ENCODE peak calls at places on chromosomes 5 and 9, in eight cellular contexts. Q, O, V, L, S, K, N and T are unnamed samples.

GRCh38 chr9:98745470-98745869 is 36.7 kb upstream of the GABBR2 start:
- DNase-seq in Q (no peak), V (no peak), S (no peak), L (no peak), O (peak; percentile 37), N (no peak), K (no peak), T (no peak)

GRCh38 chr5:57493034-57493433 is 10.4 kb upstream of the ACTBL2 start:
- DNase-seq in Q (peak; percentile 48), K (no peak), V (no peak), N (no peak), O (no peak), L (no peak), S (peak; percentile 47), T (no peak)

GRCh38 chr5:55533806-55534435 is 843 bp downstream of the PLPP1 start:
- DNase-seq in S (peak; percentile 58), V (no peak), Q (peak; percentile 21), O (no peak), L (peak; percentile 57), N (no peak), K (no peak), T (peak; percentile 21)

GRCh38 chr5:51214736-51215135 is 168.5 kb upstream of the ISL1 start:
- DNase-seq in K (no peak), O (no peak), Q (no peak), S (no peak), V (no peak), L (no peak), N (no peak), T (no peak)

GRCh38 chr5:95631991-95632675 is 12.2 kb downstream of the GPR150 start:
- DNase-seq in S (peak; percentile 28), O (peak; percentile 69), N (no peak), K (no peak), Q (peak; percentile 60), V (no peak), L (no peak), T (no peak)

GRCh38 chr5:76358-77169 is 15.4 kb upstream of the PLEKHG4B start:
- DNase-seq in S (no peak), V (no peak), Q (no peak), O (no peak), K (no peak), L (no peak), N (no peak), T (no peak)

GRCh38 chr9:126618590-126619335 is 5.0 kb downstream of the LMX1B start:
- DNase-seq in Q (no peak), S (no peak), K (peak; percentile 40), O (no peak), N (no peak), V (no peak), L (no peak), T (no peak)

GRCh38 chr9:34993502-34994428 is 4.2 kb downstream of the DNAJB5 start:
- DNase-seq in N (peak; percentile 77), L (peak; percentile 35), K (peak; percentile 95), Q (no peak), O (peak; percentile 35), V (peak; percentile 36), S (peak; percentile 70), T (peak; percentile 69)

GRCh38 chr5:138972230-138972629 is 97.1 kb upstream of the LRRTM2 start:
- DNase-seq in L (no peak), N (no peak), V (no peak), O (no peak), S (no peak), Q (no peak), K (no peak), T (no peak)

GRCh38 chr5:141604318-141604717 is 14.5 kb downstream of the DIAPH1 start:
- DNase-seq in V (peak; percentile 73), K (peak; percentile 74), N (no peak), L (peak; percentile 53), S (peak; percentile 87), O (no peak), Q (peak; percentile 90), T (peak; percentile 83)

GRCh38 chr9:21031818-21032203 is 371 bp upstream of the HACD4 start:
- DNase-seq in K (no peak), S (no peak), O (no peak), V (no peak), N (no peak), Q (no peak), L (no peak), T (no peak)
- H3K4me3 ChIP-seq in K (peak overlapping the region; percentile 65), S (peak overlapping the region; percentile 46), O (peak overlapping the region; percentile 8), V (peak overlapping the region; percentile 60), N (peak overlapping the region; percentile 52), Q (no peak overlapping the region), L (peak overlapping the region; percentile 49), T (peak overlapping the region; percentile 50)

GRCh38 chr9:128027166-128027539 is 40.0 kb downstream of the NAIF1 start:
- DNase-seq in S (no peak), L (no peak), O (no peak), N (no peak), Q (no peak), V (no peak), K (no peak), T (no peak)
- H3K4me3 ChIP-seq in S (no peak overlapping the region), L (no peak overlapping the region), O (no peak overlapping the region), N (no peak overlapping the region), Q (no peak overlapping the region), V (no peak overlapping the region), K (no peak overlapping the region), T (no peak overlapping the region)

GRCh38 chr5:6274846-6275543 is 103.4 kb downstream of the MED10 start:
- DNase-seq in Q (no peak), V (no peak), N (no peak), L (no peak), O (no peak), K (no peak), S (no peak), T (no peak)
- H3K4me3 ChIP-seq in Q (no peak overlapping the region), V (no peak overlapping the region), N (no peak overlapping the region), L (no peak overlapping the region), O (no peak overlapping the region), K (no peak overlapping the region), S (no peak overlapping the region), T (no peak overlapping the region)

DNA sequence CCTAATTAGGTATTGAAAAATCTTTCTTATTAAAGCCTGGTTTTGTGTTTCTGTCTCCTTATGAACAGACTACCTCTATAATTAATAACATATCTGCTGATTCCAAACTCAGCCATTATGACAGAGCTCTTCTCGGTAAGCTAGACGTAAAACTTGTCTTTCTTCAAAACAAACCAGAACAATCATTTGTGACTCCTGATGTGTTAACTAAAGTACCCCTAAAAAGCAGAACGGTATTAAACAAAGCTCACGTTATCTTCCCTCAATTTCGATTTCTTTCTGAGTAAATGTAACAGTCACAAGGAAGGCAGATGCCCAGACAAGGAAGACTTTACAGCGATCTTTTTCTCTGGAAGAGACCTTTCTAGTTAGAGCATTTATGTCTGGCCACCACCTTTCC is 1.8 kb downstream of the SEMA5A start:
- DNase-seq in N (no peak), Q (no peak), O (no peak), K (no peak), V (no peak), S (no peak), L (no peak), T (no peak)
- H3K4me3 ChIP-seq in N (peak overlapping the region; percentile 60), Q (peak overlapping the region; percentile 76), O (peak overlapping the region; percentile 96), K (peak overlapping the region; percentile 77), V (peak overlapping the region; percentile 93), S (peak overlapping the region; percentile 54), L (peak overlapping the region; percentile 60), T (peak overlapping the region; percentile 78)

GRCh38 chr5:132256783-132257130 is 739 bp upstream of the PDLIM4 start:
- DNase-seq in N (no peak), Q (no peak), V (no peak), O (no peak), L (no peak), S (no peak), K (no peak), T (no peak)

GRCh38 chr5:132260051-132260450 is 2.6 kb downstream of the PDLIM4 start:
- DNase-seq in L (peak; percentile 20), V (no peak), S (peak; percentile 49), Q (peak; percentile 49), N (no peak), K (no peak), O (no peak), T (no peak)

GRCh38 chr5:132259061-132259851 is 1.8 kb downstream of the PDLIM4 start:
- DNase-seq in V (peak; percentile 62), Q (no peak), K (peak; percentile 84), N (peak; percentile 87), O (no peak), S (peak; percentile 92), L (peak; percentile 28), T (peak; percentile 85)

GRCh38 chr5:132257131-132258101 is at the start of gene PDLIM4:
- DNase-seq in N (peak; percentile 79), Q (no peak), O (no peak), S (peak; percentile 48), V (no peak), L (peak; percentile 23), K (peak; percentile 62), T (no peak)

DNA sequence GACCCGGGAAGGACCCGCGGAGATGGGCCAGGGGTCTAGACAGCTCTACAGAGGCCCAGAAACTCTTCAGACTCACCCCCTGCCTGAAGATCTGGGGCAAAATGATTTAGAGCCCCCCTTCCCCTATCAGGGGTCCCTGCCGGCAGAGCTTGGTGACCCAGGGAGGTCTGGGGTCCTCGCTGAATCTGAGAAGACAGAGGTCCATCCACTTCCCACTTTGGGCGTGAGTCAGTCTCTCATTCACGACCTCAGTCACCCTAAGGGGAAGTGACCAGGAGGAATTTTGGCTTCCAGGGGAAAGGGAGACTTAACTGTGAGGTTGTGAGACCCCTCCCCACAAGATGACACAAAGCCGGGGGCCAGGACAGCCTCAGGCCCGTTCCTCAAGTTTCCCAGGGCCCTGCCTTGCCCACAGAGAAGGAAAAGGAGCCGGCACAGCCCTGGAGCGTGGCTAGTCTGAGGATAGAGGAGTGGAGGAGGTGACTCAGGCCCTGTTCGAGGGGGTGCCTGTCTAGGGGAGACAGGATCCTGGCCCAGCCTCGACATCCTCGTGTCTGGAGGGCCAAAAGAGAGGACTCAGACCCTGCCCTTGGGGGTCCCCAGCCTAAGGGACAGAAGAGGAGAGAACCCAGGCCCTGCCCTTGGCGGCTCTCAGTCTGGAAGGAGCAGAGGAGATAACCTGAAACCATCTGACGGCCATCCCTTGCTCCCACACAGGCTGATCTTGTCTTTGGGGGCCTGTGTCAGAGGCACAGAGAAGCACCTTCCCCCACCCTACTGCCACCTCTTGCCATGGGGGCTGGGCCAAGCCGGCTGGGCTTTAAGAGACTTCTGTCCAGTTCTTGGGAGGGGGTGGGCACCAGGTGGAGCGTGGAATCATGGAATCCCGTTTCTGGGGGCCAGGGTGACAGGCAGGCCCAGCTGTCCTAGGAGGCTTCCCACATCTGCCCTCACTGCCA is 885 bp downstream of the PDLIM4 start:
- DNase-seq in O (no peak), K (peak; percentile 55), L (peak; percentile 23), N (peak; percentile 65), S (peak; percentile 56), V (no peak), Q (peak; percentile 14), T (no peak)
- H3K4me3 ChIP-seq in O (no peak overlapping the region), K (peak overlapping the region; percentile 70), L (peak overlapping the region; percentile 40), N (peak overlapping the region; percentile 78), S (peak overlapping the region; percentile 79), V (peak overlapping the region; percentile 79), Q (peak overlapping the region; percentile 74), T (peak overlapping the region; percentile 83)